ENCODE peak calls at places on chromosome 2, in six cellular contexts. One of them, this sample, is unnamed.

GRCh38 chr2:99198103-99198841 is 17.3 kb downstream of the MRPL30 start:
- DNase-seq in GM12892: no peak
- DNase-seq in H1: no peak
- DNase-seq in K562: no peak
- DNase-seq in GM12878: no peak
- DNase-seq in HepG2: no peak
- DNase-seq in this sample: no peak

GRCh38 chr2:159872353-159872752 is 74.3 kb upstream of the CD302 start:
- DNase-seq in HepG2: no peak
- DNase-seq in H1: no peak
- DNase-seq in GM12878: no peak
- DNase-seq in K562: no peak
- DNase-seq in GM12892: no peak
- DNase-seq in this sample: no peak

GRCh38 chr2:105556366-105556765 is 157.5 kb upstream of the FHL2 start:
- DNase-seq in GM12892: no peak
- DNase-seq in GM12878: no peak
- DNase-seq in HepG2: no peak
- DNase-seq in K562: no peak
- DNase-seq in H1: no peak
- DNase-seq in this sample: no peak

GRCh38 chr2:40543381-40543780 is 91.5 kb upstream of the SLC8A1 start:
- DNase-seq in H1: no peak
- DNase-seq in GM12878: no peak
- DNase-seq in GM12892: no peak
- DNase-seq in K562: no peak
- DNase-seq in HepG2: no peak
- DNase-seq in this sample: no peak

GRCh38 chr2:108409768-108410167 is 32.0 kb downstream of the SULT1C4 start:
- DNase-seq in GM12878: no peak
- DNase-seq in GM12892: no peak
- DNase-seq in K562: no peak
- DNase-seq in HepG2: no peak
- DNase-seq in H1: no peak
- DNase-seq in this sample: no peak

GRCh38 chr2:203934006-203934632 is 2.4 kb upstream of the ICOS start:
- DNase-seq in H1: no peak
- DNase-seq in GM12878: no peak
- DNase-seq in HepG2: no peak
- DNase-seq in GM12892: no peak
- DNase-seq in K562: no peak
- DNase-seq in this sample: no peak

GRCh38 chr2:73700661-73701447 is 36.3 kb downstream of the TPRKB start:
- DNase-seq in HepG2: no peak
- DNase-seq in H1: no peak
- DNase-seq in K562: peak; percentile 47
- DNase-seq in GM12892: no peak
- DNase-seq in GM12878: no peak
- DNase-seq in this sample: no peak

GRCh38 chr2:208025037-208025813 is at the start of gene PLEKHM3:
- DNase-seq in GM12892: peak; percentile 62
- DNase-seq in GM12878: no peak
- DNase-seq in H1: no peak
- DNase-seq in K562: peak; percentile 48
- DNase-seq in HepG2: peak; percentile 75
- DNase-seq in this sample: peak; percentile 71

GRCh38 chr2:219176818-219177593 is at the start of gene CNPPD1:
- DNase-seq in HepG2: peak; percentile 82
- DNase-seq in GM12892: peak; percentile 87
- DNase-seq in K562: peak; percentile 80
- DNase-seq in H1: no peak
- DNase-seq in GM12878: no peak
- DNase-seq in this sample: peak; percentile 89
- TF ChIP-seq POLR2AphosphoS5 in HepG2: peak; percentile 92
- TF ChIP-seq POLR2AphosphoS5 in GM12892: peak; percentile 78
- TF ChIP-seq POLR2AphosphoS5 in K562: peak; percentile 58
- TF ChIP-seq POLR2AphosphoS5 in H1: no peak
- TF ChIP-seq POLR2AphosphoS5 in GM12878: peak; percentile 79
- TF ChIP-seq POLR2AphosphoS5 in this sample: peak; percentile 73

DNA sequence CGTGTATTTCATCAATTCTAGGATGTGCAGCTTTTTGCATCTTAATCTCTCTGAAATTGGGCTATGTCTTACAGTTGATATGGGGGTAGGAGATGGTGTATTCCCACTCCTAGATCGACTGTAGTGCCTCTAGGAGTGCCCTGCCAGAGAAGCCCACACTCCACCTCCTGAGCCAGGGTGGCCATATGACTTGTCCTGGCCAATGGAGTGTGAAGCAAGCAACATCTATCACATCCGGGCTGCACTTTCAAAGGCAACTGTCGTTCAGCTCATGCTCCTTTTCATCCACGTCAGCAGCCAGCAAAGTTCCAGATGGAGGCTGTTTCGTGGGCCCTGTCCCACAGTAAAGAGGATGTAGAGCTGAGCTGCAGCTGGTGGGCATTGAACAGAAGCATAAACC is 149.4 kb upstream of the SLC1A4 start:
- DNase-seq in GM12878: no peak
- DNase-seq in HepG2: no peak
- DNase-seq in GM12892: peak; percentile 62
- DNase-seq in H1: no peak
- DNase-seq in K562: no peak
- DNase-seq in this sample: peak; percentile 76
- TF ChIP-seq POLR2A in GM12878: peak; percentile 68
- TF ChIP-seq POLR2A in HepG2: no peak
- TF ChIP-seq POLR2A in GM12892: peak; percentile 56
- TF ChIP-seq POLR2A in H1: no peak
- TF ChIP-seq POLR2A in K562: no peak
- TF ChIP-seq POLR2A in this sample: peak; percentile 53

DNA sequence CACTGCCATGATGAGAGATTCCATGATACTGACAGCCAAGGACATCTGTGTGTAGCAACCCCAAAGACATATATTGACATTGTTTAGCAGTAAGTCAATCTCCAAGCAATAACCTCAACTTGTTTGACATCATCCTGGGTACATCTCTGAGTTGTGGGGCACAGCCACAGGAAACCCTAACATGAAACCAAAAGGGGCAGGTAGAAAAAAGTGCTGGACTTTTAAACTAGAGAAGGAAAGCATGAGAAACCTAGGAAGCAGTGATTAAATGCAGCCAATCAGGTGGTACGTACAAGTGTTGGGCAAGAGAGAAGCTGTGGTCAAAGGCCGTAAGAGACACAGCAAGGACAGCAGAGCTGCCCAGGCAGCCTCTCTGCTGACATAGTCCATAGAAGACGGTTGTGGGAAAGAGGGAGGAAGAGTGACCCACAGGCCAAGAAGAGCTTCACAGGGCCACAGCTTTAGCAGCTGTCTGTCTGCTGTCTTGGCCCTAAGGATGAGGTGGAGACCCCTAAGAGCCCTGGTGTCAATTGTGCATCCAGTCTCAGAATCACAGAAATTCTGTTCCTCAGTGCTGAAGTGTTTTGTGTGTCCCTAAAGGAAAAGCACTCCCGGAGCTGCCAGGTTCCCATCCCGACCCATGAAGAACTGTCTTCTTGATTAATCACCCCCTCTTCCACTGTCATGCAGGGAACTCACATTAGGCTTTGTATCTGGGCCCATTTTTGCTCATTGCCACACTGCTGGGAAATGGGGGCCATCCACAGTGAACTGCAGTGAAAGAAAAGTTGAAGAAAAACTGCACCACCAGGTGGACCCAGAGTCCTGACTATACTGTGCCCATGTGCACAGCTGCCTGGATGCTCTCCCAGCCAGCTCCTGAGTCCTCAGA is 25.4 kb upstream of the CHN1 start:
- DNase-seq in K562: no peak
- DNase-seq in GM12892: no peak
- DNase-seq in HepG2: peak; percentile 77
- DNase-seq in H1: peak; percentile 13
- DNase-seq in GM12878: no peak
- DNase-seq in this sample: no peak
- TF ChIP-seq TAF1 in K562: no peak
- TF ChIP-seq TAF1 in GM12892: no peak
- TF ChIP-seq TAF1 in HepG2: no peak
- TF ChIP-seq TAF1 in H1: no peak
- TF ChIP-seq TAF1 in GM12878: no peak
- TF ChIP-seq TAF1 in this sample: no peak

GRCh38 chr2:18834341-18834740 is 245.0 kb upstream of the NT5C1B start:
- DNase-seq in HepG2: no peak
- DNase-seq in H1: no peak
- DNase-seq in GM12892: no peak
- DNase-seq in GM12878: no peak
- DNase-seq in K562: no peak
- DNase-seq in this sample: no peak
- TF ChIP-seq POLR2AphosphoS5 in HepG2: no peak
- TF ChIP-seq POLR2AphosphoS5 in H1: no peak
- TF ChIP-seq POLR2AphosphoS5 in GM12892: no peak
- TF ChIP-seq POLR2AphosphoS5 in GM12878: no peak
- TF ChIP-seq POLR2AphosphoS5 in K562: no peak
- TF ChIP-seq POLR2AphosphoS5 in this sample: no peak

GRCh38 chr2:70084973-70085710 is 2.1 kb upstream of the PCBP1 start:
- DNase-seq in HepG2: no peak
- DNase-seq in GM12878: peak; percentile 76
- DNase-seq in K562: peak; percentile 43
- DNase-seq in GM12892: no peak
- DNase-seq in H1: peak; percentile 92
- DNase-seq in this sample: no peak
- TF ChIP-seq POLR2A in HepG2: no peak
- TF ChIP-seq POLR2A in GM12878: peak; percentile 75
- TF ChIP-seq POLR2A in K562: no peak
- TF ChIP-seq POLR2A in GM12892: peak; percentile 34
- TF ChIP-seq POLR2A in H1: peak; percentile 69
- TF ChIP-seq POLR2A in this sample: peak; percentile 63

GRCh38 chr2:232204457-232204931 is 174.1 kb upstream of the ALPP start:
- DNase-seq in H1: no peak
- DNase-seq in GM12878: no peak
- DNase-seq in HepG2: peak; percentile 77
- DNase-seq in GM12892: no peak
- DNase-seq in K562: no peak
- DNase-seq in this sample: no peak
- TF ChIP-seq TAF1 in H1: no peak
- TF ChIP-seq TAF1 in GM12878: no peak
- TF ChIP-seq TAF1 in HepG2: peak; percentile 27
- TF ChIP-seq TAF1 in GM12892: no peak
- TF ChIP-seq TAF1 in K562: no peak
- TF ChIP-seq TAF1 in this sample: no peak

DNA sequence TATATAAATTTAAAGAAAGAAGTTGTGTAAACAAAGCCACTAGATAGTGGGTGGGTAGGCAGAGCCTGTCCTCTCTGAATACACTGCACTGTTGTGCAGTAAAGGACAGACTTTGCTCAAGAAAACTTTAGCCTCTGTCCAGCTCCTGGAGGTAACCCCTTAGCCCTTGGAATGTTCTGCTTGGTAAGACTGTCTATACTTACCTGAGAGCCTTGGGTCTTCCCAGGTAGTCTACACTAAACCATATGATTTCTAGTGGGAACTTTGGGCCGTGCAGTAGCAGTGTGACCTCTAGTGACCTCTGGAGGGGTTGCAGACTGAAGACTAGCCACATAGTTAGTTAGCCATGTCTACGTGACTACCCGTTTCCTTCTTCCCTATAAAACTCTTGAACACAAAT is 678.3 kb upstream of the NRXN1 start:
- DNase-seq in HepG2: peak; percentile 18
- DNase-seq in K562: peak; percentile 3
- DNase-seq in GM12892: no peak
- DNase-seq in GM12878: no peak
- DNase-seq in H1: peak; percentile 25
- DNase-seq in this sample: peak; percentile 1
- TF ChIP-seq POLR2AphosphoS5 in HepG2: no peak
- TF ChIP-seq POLR2AphosphoS5 in K562: no peak
- TF ChIP-seq POLR2AphosphoS5 in GM12892: no peak
- TF ChIP-seq POLR2AphosphoS5 in GM12878: no peak
- TF ChIP-seq POLR2AphosphoS5 in H1: no peak
- TF ChIP-seq POLR2AphosphoS5 in this sample: no peak

GRCh38 chr2:202377308-202377736 is 1.2 kb downstream of the BMPR2 start:
- DNase-seq in GM12878: no peak
- DNase-seq in H1: no peak
- DNase-seq in HepG2: peak; percentile 38
- DNase-seq in K562: no peak
- DNase-seq in GM12892: no peak
- DNase-seq in this sample: no peak

GRCh38 chr2:202378001-202378400 is 1.9 kb downstream of the BMPR2 start:
- DNase-seq in GM12878: no peak
- DNase-seq in H1: no peak
- DNase-seq in K562: no peak
- DNase-seq in GM12892: no peak
- DNase-seq in HepG2: no peak
- DNase-seq in this sample: no peak

GRCh38 chr2:202376460-202377307 is 557 bp downstream of the BMPR2 start:
- DNase-seq in GM12878: no peak
- DNase-seq in HepG2: no peak
- DNase-seq in K562: peak; percentile 21
- DNase-seq in H1: no peak
- DNase-seq in GM12892: no peak
- DNase-seq in this sample: no peak

GRCh38 chr2:202375006-202375610 is 1.0 kb upstream of the BMPR2 start:
- DNase-seq in GM12892: peak; percentile 13
- DNase-seq in H1: no peak
- DNase-seq in GM12878: no peak
- DNase-seq in K562: no peak
- DNase-seq in HepG2: peak; percentile 30
- DNase-seq in this sample: no peak

DNA sequence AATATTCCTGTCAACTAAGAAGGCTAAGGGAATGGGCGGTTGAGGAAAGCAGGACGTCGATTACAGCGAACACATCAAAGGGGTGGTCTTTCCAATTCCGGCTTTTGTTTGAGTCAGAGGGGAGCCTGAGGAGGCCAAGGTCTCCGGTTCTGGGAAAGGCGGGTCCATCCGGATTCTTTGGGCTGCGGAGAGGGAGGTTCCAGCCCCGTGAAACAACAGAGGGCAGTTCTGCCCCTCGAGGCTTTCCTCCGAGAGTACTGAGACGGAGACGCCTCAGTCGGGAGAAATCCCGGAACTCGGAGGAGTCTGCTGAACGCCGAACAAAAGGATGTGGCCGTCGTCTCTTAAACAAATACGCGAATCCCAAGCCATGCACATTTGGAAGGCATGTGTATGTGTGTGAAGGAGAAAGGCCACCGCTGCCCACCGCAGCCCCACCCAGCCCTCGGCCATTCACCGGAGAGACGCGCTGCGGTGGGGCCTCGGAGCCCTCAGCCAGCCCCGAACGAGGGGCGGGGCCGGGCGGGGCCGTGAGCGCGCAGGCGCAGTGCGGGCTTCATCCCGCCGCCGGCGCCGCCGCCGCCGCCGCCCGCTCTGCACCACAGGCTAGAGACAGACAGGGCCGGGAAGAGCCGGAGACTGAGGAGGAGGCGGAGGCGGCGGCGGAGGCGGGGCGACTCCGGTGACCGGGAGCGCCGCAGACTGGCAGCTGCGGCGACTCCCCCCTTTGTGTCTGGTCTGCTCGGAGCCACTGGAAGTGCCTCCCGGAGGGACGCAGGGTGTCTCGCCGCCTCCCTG is at the start of gene BMPR2:
- DNase-seq in HepG2: peak; percentile 83
- DNase-seq in K562: peak; percentile 83
- DNase-seq in GM12878: no peak
- DNase-seq in H1: peak; percentile 66
- DNase-seq in GM12892: peak; percentile 56
- DNase-seq in this sample: peak; percentile 52
- TF ChIP-seq POLR2A in HepG2: peak; percentile 98
- TF ChIP-seq POLR2A in K562: peak; percentile 78
- TF ChIP-seq POLR2A in GM12878: peak; percentile 91
- TF ChIP-seq POLR2A in H1: peak; percentile 64
- TF ChIP-seq POLR2A in GM12892: peak; percentile 81
- TF ChIP-seq POLR2A in this sample: peak; percentile 71

GRCh38 chr2:182142062-182142461 is 156.4 kb downstream of the PPP1R1C start:
- DNase-seq in K562: no peak
- DNase-seq in GM12878: no peak
- DNase-seq in HepG2: no peak
- DNase-seq in H1: no peak
- DNase-seq in GM12892: no peak
- DNase-seq in this sample: no peak
- TF ChIP-seq TAF1 in K562: no peak
- TF ChIP-seq TAF1 in GM12878: no peak
- TF ChIP-seq TAF1 in HepG2: no peak
- TF ChIP-seq TAF1 in H1: no peak
- TF ChIP-seq TAF1 in GM12892: no peak
- TF ChIP-seq TAF1 in this sample: no peak